ENCODE peak calls at places on chromosomes 7 and 10, in eight cellular contexts. N, V, A, M, S, O, Y and U are unnamed samples.

GRCh38 chr7:68789597-68789996 is 808.7 kb upstream of the AUTS2 start:
- DNase-seq in N (no peak), V (no peak), A (no peak), M (no peak), S (no peak), O (no peak), Y (no peak), U (no peak)

GRCh38 chr10:76309744-76310441 is 878.5 kb downstream of the LRMDA start:
- DNase-seq in N (no peak), V (no peak), A (peak; percentile 70), M (no peak), S (no peak), O (no peak), Y (no peak), U (no peak)

GRCh38 chr10:117463545-117463920 is 79.0 kb upstream of the EMX2 start:
- DNase-seq in N (no peak), V (no peak), A (no peak), M (no peak), S (no peak), O (no peak), Y (no peak), U (no peak)

GRCh38 chr10:119257894-119258293 is 50.5 kb downstream of the GRK5 start:
- DNase-seq in N (no peak), V (no peak), A (no peak), M (no peak), S (no peak), O (no peak), Y (no peak), U (no peak)

GRCh38 chr7:106679153-106679931 is 18.4 kb upstream of the CCDC71L start:
- DNase-seq in N (no peak), V (no peak), A (peak; percentile 34), M (no peak), S (no peak), O (no peak), Y (peak; percentile 26), U (no peak)

GRCh38 chr7:97851725-97852124 is 20.5 kb downstream of the ASNS start:
- DNase-seq in N (peak; percentile 21), V (no peak), A (no peak), M (peak; percentile 39), S (no peak), O (no peak), Y (no peak), U (no peak)

GRCh38 chr7:805261-805660 is 27.0 kb upstream of the SUN1 start:
- DNase-seq in N (no peak), V (no peak), A (no peak), M (no peak), S (no peak), O (no peak), Y (no peak), U (peak; percentile 65)

GRCh38 chr7:105473163-105473562 is 48.9 kb downstream of the PUS7 start:
- DNase-seq in N (no peak), V (no peak), A (peak; percentile 18), M (no peak), S (no peak), O (no peak), Y (no peak), U (no peak)

GRCh38 chr10:62047960-62048383 is 146.5 kb downstream of the ARID5B start:
- DNase-seq in N (no peak), V (no peak), A (peak; percentile 22), M (no peak), S (no peak), O (no peak), Y (peak; percentile 73), U (no peak)

GRCh38 chr7:6164491-6164890 is 107.9 kb downstream of the CYTH3 start:
- DNase-seq in N (peak; percentile 56), V (no peak), A (no peak), M (peak; percentile 60), S (no peak), O (peak; percentile 68), Y (no peak), U (no peak)

GRCh38 chr10:15791816-15792524 is 68.3 kb downstream of the MINDY3 start:
- DNase-seq in N (no peak), V (no peak), A (no peak), M (peak; percentile 15), S (no peak), O (no peak), Y (no peak), U (no peak)

GRCh38 chr10:129325893-129326292 is 141.1 kb upstream of the MGMT start:
- DNase-seq in N (no peak), V (no peak), A (no peak), M (no peak), S (no peak), O (no peak), Y (no peak), U (no peak)

GRCh38 chr10:43685744-43686143 is 37.1 kb upstream of the ZNF32 start:
- DNase-seq in N (peak; percentile 58), V (no peak), A (no peak), M (no peak), S (no peak), O (peak; percentile 73), Y (no peak), U (no peak)

GRCh38 chr10:52442576-52442975 is 128.5 kb downstream of the DKK1 start:
- DNase-seq in N (no peak), V (no peak), A (peak; percentile 36), M (no peak), S (no peak), O (no peak), Y (no peak), U (no peak)

GRCh38 chr7:95322874-95323273 is 1.5 kb downstream of the PON1 start:
- DNase-seq in N (no peak), V (no peak), A (no peak), M (no peak), S (no peak), O (no peak), Y (no peak), U (no peak)

GRCh38 chr7:3092468-3092867 is 48.8 kb upstream of the CARD11 start:
- DNase-seq in N (peak; percentile 36), V (peak; percentile 26), A (no peak), M (peak; percentile 11), S (peak; percentile 34), O (no peak), Y (peak; percentile 81), U (peak; percentile 89)

GRCh38 chr7:24378871-24379608 is 95.0 kb downstream of the NPY start:
- DNase-seq in N (no peak), V (no peak), A (peak; percentile 83), M (no peak), S (no peak), O (no peak), Y (no peak), U (no peak)

GRCh38 chr7:123440202-123440601 is 94.2 kb downstream of the IQUB start:
- DNase-seq in N (no peak), V (no peak), A (no peak), M (no peak), S (no peak), O (no peak), Y (no peak), U (no peak)